ENCODE peak calls at places on chromosome 14, in nine cellular contexts. A, H, O, P, W, C, X, J and E are unnamed samples.

GRCh38 chr14:61475316-61475715 is 153.9 kb downstream of the PRKCH start:
- DNase-seq in A (peak; percentile 84), H (no peak), O (peak; percentile 80), P (peak; percentile 67), W (no peak), C (no peak), X (no peak), J (no peak), E (no peak)

GRCh38 chr14:52755607-52756316 is 25.8 kb downstream of the STYX start:
- DNase-seq in A (no peak), H (no peak), O (no peak), P (peak; percentile 95), W (no peak), C (no peak), X (no peak), J (no peak), E (no peak)

GRCh38 chr14:68704736-68705720 is 87.8 kb downstream of the ZFP36L1 start:
- DNase-seq in A (peak; percentile 44), H (peak; percentile 87), O (no peak), P (no peak), W (no peak), C (no peak), X (peak; percentile 58), J (no peak), E (no peak)

GRCh38 chr14:49999216-49999761 is 106.4 kb downstream of the ARF6 start:
- DNase-seq in A (peak; percentile 88), H (peak; percentile 94), O (peak; percentile 77), P (no peak), W (peak; percentile 77), C (peak; percentile 89), X (peak; percentile 59), J (no peak), E (peak; percentile 97)

GRCh38 chr14:35374273-35374681 is 30.3 kb downstream of the NFKBIA start:
- DNase-seq in A (peak; percentile 98), H (peak; percentile 92), O (peak; percentile 96), P (peak; percentile 89), W (peak; percentile 78), C (peak; percentile 45), X (peak; percentile 50), J (peak; percentile 30), E (no peak)

GRCh38 chr14:100383727-100384158 is 60.6 kb downstream of the SLC25A47 start:
- DNase-seq in A (peak; percentile 55), H (peak; percentile 88), O (peak; percentile 64), P (peak; percentile 58), W (peak; percentile 29), C (no peak), X (peak; percentile 39), J (peak; percentile 36), E (peak; percentile 39)

GRCh38 chr14:102898776-102899515 is 23.5 kb upstream of the AMN start:
- DNase-seq in A (no peak), H (no peak), O (no peak), P (no peak), W (no peak), C (no peak), X (no peak), J (no peak), E (peak; percentile 76)

GRCh38 chr14:37903561-37904191 is 304.0 kb upstream of the SSTR1 start:
- DNase-seq in A (peak; percentile 59), H (no peak), O (peak; percentile 53), P (peak; percentile 75), W (peak; percentile 42), C (no peak), X (no peak), J (no peak), E (no peak)

GRCh38 chr14:51430079-51430478 is 190.0 kb downstream of the TMX1 start:
- DNase-seq in A (no peak), H (no peak), O (no peak), P (no peak), W (no peak), C (no peak), X (no peak), J (no peak), E (no peak)

GRCh38 chr14:58637391-58638230 is at the start of gene DACT1:
- DNase-seq in A (peak; percentile 79), H (peak; percentile 61), O (peak; percentile 35), P (no peak), W (peak; percentile 36), C (no peak), X (peak; percentile 79), J (peak; percentile 81), E (peak; percentile 65)

GRCh38 chr14:105857816-105858675 is 331.7 kb downstream of the TMEM121 start:
- DNase-seq in A (no peak), H (peak; percentile 35), O (no peak), P (no peak), W (no peak), C (no peak), X (peak; percentile 11), J (peak; percentile 4), E (peak; percentile 35)

GRCh38 chr14:61107148-61107641 is 126.2 kb downstream of the SLC38A6 start:
- DNase-seq in A (no peak), H (no peak), O (no peak), P (no peak), W (peak; percentile 39), C (no peak), X (peak; percentile 69), J (peak; percentile 12), E (no peak)

GRCh38 chr14:90805662-90806548 is 10.3 kb downstream of the TTC7B start:
- DNase-seq in A (no peak), H (no peak), O (no peak), P (no peak), W (no peak), C (no peak), X (peak; percentile 46), J (no peak), E (no peak)

DNA sequence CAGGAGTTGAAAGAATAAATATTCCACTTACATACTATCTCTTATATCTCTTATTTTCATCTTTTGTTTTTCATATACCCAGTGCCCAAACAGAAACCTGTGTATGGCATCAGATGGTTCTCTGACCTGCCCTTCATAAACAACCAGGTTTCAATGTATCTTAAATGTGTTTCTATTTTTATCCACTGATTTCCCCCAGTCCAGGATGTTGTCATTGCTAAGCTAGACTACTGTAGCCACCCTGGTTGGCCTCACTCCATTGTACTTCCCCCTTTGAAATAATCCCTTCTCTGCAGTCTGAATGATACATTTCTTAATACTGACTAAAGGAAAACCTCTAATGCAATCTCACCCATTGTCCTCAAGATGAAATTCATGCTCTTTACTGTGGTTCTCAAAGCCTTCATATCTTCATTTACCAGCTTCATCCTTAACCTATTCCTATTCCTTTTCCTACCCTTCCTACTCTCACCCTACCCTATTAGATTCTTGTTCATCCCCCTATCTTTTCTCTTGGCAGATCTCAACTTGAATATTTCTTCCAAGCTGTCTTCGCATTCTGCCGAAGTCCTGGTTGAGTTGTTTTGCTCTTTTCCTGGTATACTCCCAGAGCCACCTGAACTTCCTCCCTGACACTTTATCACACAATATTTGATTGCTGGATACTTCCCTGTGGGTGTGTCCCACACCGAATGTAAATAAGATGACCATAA is 312.4 kb downstream of the FOXG1 start:
- DNase-seq in A (no peak), H (no peak), O (no peak), P (no peak), W (no peak), C (no peak), X (no peak), J (no peak), E (no peak)
- H3K27ac ChIP-seq in A (no peak overlapping the region), H (no peak overlapping the region), O (no peak overlapping the region), P (no peak overlapping the region), W (no peak overlapping the region), C (no peak overlapping the region), X (no peak overlapping the region), J (no peak overlapping the region), E (no peak overlapping the region)

GRCh38 chr14:77290705-77291104 is 19.7 kb upstream of the NGB start:
- DNase-seq in A (peak; percentile 75), H (no peak), O (no peak), P (no peak), W (no peak), C (no peak), X (no peak), J (no peak), E (no peak)
- TF ChIP-seq CTCF in A (peak; percentile 12), H (no peak), O (no peak), P (no peak), W (no peak), C (no peak), X (no peak), J (no peak), E (no peak)

GRCh38 chr14:32941668-32942065 is 3.0 kb downstream of the NPAS3 start:
- DNase-seq in A (no peak), H (no peak), O (no peak), P (no peak), W (no peak), C (no peak), X (no peak), J (no peak), E (no peak)

GRCh38 chr14:32940711-32941667 is 2.3 kb downstream of the NPAS3 start:
- DNase-seq in A (no peak), H (no peak), O (no peak), P (no peak), W (no peak), C (no peak), X (no peak), J (no peak), E (no peak)

GRCh38 chr14:32938719-32939253 is at the start of gene NPAS3:
- DNase-seq in A (no peak), H (no peak), O (no peak), P (no peak), W (no peak), C (no peak), X (no peak), J (no peak), E (no peak)

GRCh38 chr14:32940066-32940651 is 1.5 kb downstream of the NPAS3 start:
- DNase-seq in A (no peak), H (no peak), O (no peak), P (no peak), W (no peak), C (no peak), X (no peak), J (no peak), E (no peak)

DNA sequence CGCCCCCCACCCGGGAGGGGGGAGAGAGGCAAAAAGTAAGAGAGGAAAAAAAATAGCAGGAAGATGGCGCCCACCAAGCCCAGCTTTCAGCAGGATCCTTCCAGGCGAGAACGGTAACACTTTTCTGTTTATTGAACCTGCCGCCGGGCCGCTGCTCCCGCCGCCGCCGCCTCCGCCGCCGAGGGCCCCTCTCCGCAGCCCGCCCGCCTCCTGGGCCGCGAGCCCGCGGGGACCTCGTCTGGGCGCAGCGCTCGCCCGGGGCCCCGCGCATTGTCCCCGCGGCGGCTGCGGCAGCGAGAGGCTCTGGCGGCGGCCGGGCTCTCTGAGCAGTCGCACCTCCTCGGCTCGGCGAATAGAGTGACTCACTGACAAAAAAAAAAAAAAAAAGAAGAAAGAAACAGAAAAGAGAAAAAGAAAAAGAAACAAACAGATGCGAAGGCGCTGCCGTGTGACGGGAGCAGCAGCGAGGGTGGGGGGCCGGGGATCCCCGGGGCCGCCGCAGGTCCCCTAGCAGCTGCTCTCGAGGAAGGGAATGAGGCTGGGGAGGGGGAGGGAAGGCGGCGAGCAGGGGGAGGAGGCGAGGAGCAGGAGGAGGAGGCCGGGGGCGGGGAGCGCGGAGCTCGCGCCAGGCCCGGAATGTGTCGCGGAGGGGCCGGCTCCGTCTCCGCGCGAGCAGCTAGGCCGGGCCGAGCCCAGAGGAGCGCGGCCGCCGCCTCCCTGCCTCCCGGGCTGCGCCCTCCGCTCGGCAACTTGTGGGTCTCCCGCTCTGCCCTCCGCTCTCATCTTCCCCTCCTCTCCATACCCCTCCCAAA is 781 bp downstream of the NPAS3 start:
- DNase-seq in A (peak; percentile 16), H (peak; percentile 85), O (no peak), P (no peak), W (peak; percentile 75), C (peak; percentile 63), X (peak; percentile 82), J (peak; percentile 85), E (peak; percentile 66)
- TF ChIP-seq POLR2A in A (no peak), H (peak; percentile 59), O (no peak), P (no peak), W (no peak), C (no peak), X (no peak), J (no peak), E (no peak)

GRCh38 chr14:25007832-25008231 is 42.1 kb downstream of the STXBP6 start:
- DNase-seq in A (no peak), H (no peak), O (peak; percentile 3), P (no peak), W (no peak), C (no peak), X (no peak), J (no peak), E (no peak)
- H3K27ac ChIP-seq in A (no peak overlapping the region), H (no peak overlapping the region), O (no peak overlapping the region), P (no peak overlapping the region), W (no peak overlapping the region), C (peak overlapping the region; percentile 42), X (no peak overlapping the region), J (no peak overlapping the region), E (no peak overlapping the region)